ENCODE peak calls at places on chromosomes 5 and 9, in four cellular contexts. A is Right ventricle myocardium superior; W is CD8-positive, alpha-beta T cell; X is NCI-H510A treated with DMSO at 0.1 percent for 48 hours. O is an unnamed sample.

GRCh38 chr5:157198277-157199058 is 17.8 kb downstream of the ITK start:
- DNase-seq in A (no peak), X (no peak), W (peak; percentile 77), O (no peak)

GRCh38 chr9:99140685-99141314 is 35.9 kb downstream of the TGFBR1 start:
- DNase-seq in A (no peak), W (peak; percentile 55), X (no peak), O (peak; percentile 23)

GRCh38 chr9:126228779-126229444 is 97.7 kb upstream of the MVB12B start:
- DNase-seq in W (peak; percentile 60), X (peak; percentile 53), A (peak; percentile 82), O (peak; percentile 44)

GRCh38 chr5:139960723-139961383 is 82.2 kb downstream of the NRG2 start:
- DNase-seq in W (no peak), X (no peak), A (no peak), O (no peak)

GRCh38 chr5:154242442-154242841 is 51.9 kb downstream of the GALNT10 start:
- DNase-seq in A (no peak), X (no peak), W (no peak), O (no peak)

GRCh38 chr9:90526386-90526785 is 116.2 kb downstream of the DIRAS2 start:
- DNase-seq in A (no peak), X (no peak), W (no peak), O (no peak)

GRCh38 chr9:97840521-97840920 is 12.5 kb upstream of the FOXE1 start:
- DNase-seq in A (no peak), W (no peak), X (no peak), O (no peak)

GRCh38 chr5:98749046-98749445 is 24.4 kb upstream of the RGMB start:
- DNase-seq in A (no peak), X (no peak), W (no peak), O (no peak)

GRCh38 chr9:35904966-35905781 is 828 bp upstream of the HRCT1 start:
- DNase-seq in X (no peak), W (no peak), A (no peak), O (no peak)

GRCh38 chr9:81410201-81410600 is 279.1 kb downstream of the TLE1 start:
- DNase-seq in W (no peak), A (no peak), X (no peak), O (no peak)

GRCh38 chr9:18849910-18850677 is 182.9 kb downstream of the SAXO1 start:
- DNase-seq in X (no peak), A (no peak), W (no peak), O (no peak)